ENCODE peak calls at places on chromosomes 1 and 21, in six cellular contexts. One of them, this sample, is unnamed. For H3K9me3, the result is how much of the 10 kb centered on the place peaks cover.

GRCh38 chr1:108962681-108963051 is 618 bp downstream of the CLCC1 start:
- DNase-seq in mammary epithelial cell: peak
- DNase-seq in neural progenitor cell: no peak
- DNase-seq in CD8-positive, alpha-beta T cell: peak
- DNase-seq in esophagus muscularis mucosa: no peak
- DNase-seq in right lobe of liver: no peak
- DNase-seq in this sample: no peak

GRCh38 chr1:200890818-200891773 is 3.6 kb upstream of the INAVA start:
- DNase-seq in mammary epithelial cell: peak
- DNase-seq in neural progenitor cell: peak
- DNase-seq in CD8-positive, alpha-beta T cell: no peak
- DNase-seq in esophagus muscularis mucosa: no peak
- DNase-seq in right lobe of liver: no peak
- DNase-seq in this sample: no peak

GRCh38 chr1:241838831-241839365 is 9.1 kb upstream of the EXO1 start:
- DNase-seq in mammary epithelial cell: no peak
- DNase-seq in neural progenitor cell: no peak
- DNase-seq in CD8-positive, alpha-beta T cell: no peak
- DNase-seq in esophagus muscularis mucosa: no peak
- DNase-seq in right lobe of liver: no peak
- DNase-seq in this sample: no peak

GRCh38 chr1:30315185-30315960 is 408.0 kb downstream of the MATN1 start:
- DNase-seq in mammary epithelial cell: no peak
- DNase-seq in neural progenitor cell: no peak
- DNase-seq in CD8-positive, alpha-beta T cell: no peak
- DNase-seq in esophagus muscularis mucosa: peak
- DNase-seq in right lobe of liver: peak
- DNase-seq in this sample: no peak

GRCh38 chr21:46124926-46125845 is 27.3 kb downstream of the COL6A2 start:
- DNase-seq in mammary epithelial cell: no peak
- DNase-seq in neural progenitor cell: no peak
- DNase-seq in CD8-positive, alpha-beta T cell: no peak
- DNase-seq in esophagus muscularis mucosa: no peak
- DNase-seq in right lobe of liver: peak
- DNase-seq in this sample: peak

GRCh38 chr1:19676438-19676922 is 11.8 kb downstream of the HTR6 start:
- DNase-seq in mammary epithelial cell: peak
- DNase-seq in neural progenitor cell: peak
- DNase-seq in CD8-positive, alpha-beta T cell: peak
- DNase-seq in esophagus muscularis mucosa: peak
- DNase-seq in right lobe of liver: no peak
- DNase-seq in this sample: no peak

GRCh38 chr1:86774305-86775304 is 70.2 kb downstream of the SH3GLB1 start:
- DNase-seq in mammary epithelial cell: peak
- DNase-seq in neural progenitor cell: peak
- DNase-seq in CD8-positive, alpha-beta T cell: no peak
- DNase-seq in esophagus muscularis mucosa: no peak
- DNase-seq in right lobe of liver: peak
- DNase-seq in this sample: no peak

GRCh38 chr1:83515566-83516169 is 483.3 kb downstream of the TTLL7 start:
- DNase-seq in mammary epithelial cell: no peak
- DNase-seq in neural progenitor cell: no peak
- DNase-seq in CD8-positive, alpha-beta T cell: no peak
- DNase-seq in esophagus muscularis mucosa: no peak
- DNase-seq in right lobe of liver: no peak
- DNase-seq in this sample: no peak

GRCh38 chr21:41481191-41481590 is 26.8 kb downstream of the TMPRSS2 start:
- DNase-seq in mammary epithelial cell: no peak
- DNase-seq in neural progenitor cell: no peak
- DNase-seq in CD8-positive, alpha-beta T cell: no peak
- DNase-seq in esophagus muscularis mucosa: no peak
- DNase-seq in right lobe of liver: no peak
- DNase-seq in this sample: no peak

GRCh38 chr1:7485086-7485780 is 285.9 kb upstream of the VAMP3 start:
- DNase-seq in mammary epithelial cell: no peak
- DNase-seq in neural progenitor cell: no peak
- DNase-seq in CD8-positive, alpha-beta T cell: no peak
- DNase-seq in esophagus muscularis mucosa: no peak
- DNase-seq in right lobe of liver: no peak
- DNase-seq in this sample: no peak

GRCh38 chr1:210125143-210125542 is 107.5 kb upstream of the SERTAD4 start:
- DNase-seq in mammary epithelial cell: no peak
- DNase-seq in neural progenitor cell: no peak
- DNase-seq in CD8-positive, alpha-beta T cell: no peak
- DNase-seq in esophagus muscularis mucosa: no peak
- DNase-seq in right lobe of liver: no peak
- DNase-seq in this sample: no peak

GRCh38 chr1:206464456-206464964 is 5.8 kb upstream of the IKBKE start:
- DNase-seq in mammary epithelial cell: peak
- DNase-seq in neural progenitor cell: no peak
- DNase-seq in CD8-positive, alpha-beta T cell: no peak
- DNase-seq in esophagus muscularis mucosa: no peak
- DNase-seq in right lobe of liver: no peak
- DNase-seq in this sample: no peak

GRCh38 chr1:13830616-13831280 is 130.8 kb downstream of the PRDM2 start:
- DNase-seq in mammary epithelial cell: no peak
- DNase-seq in neural progenitor cell: no peak
- DNase-seq in CD8-positive, alpha-beta T cell: no peak
- DNase-seq in esophagus muscularis mucosa: peak
- DNase-seq in right lobe of liver: no peak
- DNase-seq in this sample: no peak

GRCh38 chr1:201637282-201638076 is 98.6 kb downstream of the NAV1 start:
- DNase-seq in mammary epithelial cell: no peak
- DNase-seq in neural progenitor cell: no peak
- DNase-seq in CD8-positive, alpha-beta T cell: no peak
- DNase-seq in esophagus muscularis mucosa: no peak
- DNase-seq in right lobe of liver: no peak
- DNase-seq in this sample: no peak

GRCh38 chr1:159509440-159510222 is 26.2 kb downstream of the OR10J5 start:
- DNase-seq in mammary epithelial cell: no peak
- DNase-seq in neural progenitor cell: no peak
- DNase-seq in CD8-positive, alpha-beta T cell: no peak
- DNase-seq in esophagus muscularis mucosa: no peak
- DNase-seq in right lobe of liver: no peak
- DNase-seq in this sample: no peak

GRCh38 chr1:89489037-89489729 is 35.4 kb upstream of the LRRC8B start:
- DNase-seq in mammary epithelial cell: peak
- DNase-seq in neural progenitor cell: no peak
- DNase-seq in CD8-positive, alpha-beta T cell: no peak
- DNase-seq in esophagus muscularis mucosa: no peak
- DNase-seq in right lobe of liver: no peak
- DNase-seq in this sample: no peak

GRCh38 chr1:81915937-81916336 is 115.2 kb downstream of the ADGRL2 start:
- DNase-seq in mammary epithelial cell: no peak
- DNase-seq in neural progenitor cell: no peak
- DNase-seq in CD8-positive, alpha-beta T cell: no peak
- DNase-seq in esophagus muscularis mucosa: no peak
- DNase-seq in right lobe of liver: no peak
- DNase-seq in this sample: no peak

GRCh38 chr1:211789641-211790464 is 40.7 kb downstream of the LPGAT1 start:
- DNase-seq in mammary epithelial cell: no peak
- DNase-seq in neural progenitor cell: no peak
- DNase-seq in CD8-positive, alpha-beta T cell: no peak
- DNase-seq in esophagus muscularis mucosa: no peak
- DNase-seq in right lobe of liver: no peak
- DNase-seq in this sample: no peak

GRCh38 chr1:165840419-165840818 is 13.0 kb downstream of the UCK2 start:
- DNase-seq in mammary epithelial cell: no peak
- DNase-seq in neural progenitor cell: no peak
- DNase-seq in CD8-positive, alpha-beta T cell: no peak
- DNase-seq in esophagus muscularis mucosa: no peak
- DNase-seq in right lobe of liver: no peak
- DNase-seq in this sample: no peak

GRCh38 chr1:89907669-89908293 is 86.9 kb downstream of the LRRC8D start:
- DNase-seq in mammary epithelial cell: peak
- DNase-seq in neural progenitor cell: no peak
- DNase-seq in CD8-positive, alpha-beta T cell: no peak
- DNase-seq in esophagus muscularis mucosa: no peak
- DNase-seq in right lobe of liver: no peak
- DNase-seq in this sample: no peak

GRCh38 chr1:32179443-32180185 is at the start of gene TXLNA:
- DNase-seq in mammary epithelial cell: peak
- DNase-seq in neural progenitor cell: peak
- DNase-seq in CD8-positive, alpha-beta T cell: peak
- DNase-seq in esophagus muscularis mucosa: peak
- DNase-seq in right lobe of liver: peak
- DNase-seq in this sample: peak

GRCh38 chr21:34844924-34845238 is 176.1 kb downstream of the CLIC6 start:
- DNase-seq in mammary epithelial cell: no peak
- DNase-seq in neural progenitor cell: no peak
- DNase-seq in CD8-positive, alpha-beta T cell: no peak
- DNase-seq in esophagus muscularis mucosa: no peak
- DNase-seq in right lobe of liver: no peak
- DNase-seq in this sample: no peak

DNA sequence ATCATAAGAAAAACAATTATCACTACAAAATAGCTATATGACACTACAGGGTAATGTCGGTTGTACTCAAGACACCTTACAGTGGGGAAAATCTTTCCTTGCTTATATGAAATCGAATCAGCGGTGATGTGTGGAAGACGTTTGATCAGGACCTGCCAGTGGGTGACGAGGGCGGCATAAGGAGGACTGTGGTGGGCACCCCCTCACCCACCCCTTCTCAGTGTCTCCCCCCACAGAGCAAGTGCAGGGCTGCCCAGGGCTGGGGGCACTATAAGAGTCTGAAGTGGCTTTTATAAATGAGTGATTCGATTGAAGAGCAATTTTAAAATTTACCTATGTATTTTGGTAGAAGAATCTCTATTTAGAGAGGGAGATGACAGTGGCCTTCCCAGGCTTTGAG is 35.8 kb downstream of the CRYAA start:
- DNase-seq in mammary epithelial cell: no peak
- DNase-seq in neural progenitor cell: no peak
- DNase-seq in CD8-positive, alpha-beta T cell: no peak
- DNase-seq in esophagus muscularis mucosa: no peak
- DNase-seq in right lobe of liver: peak
- DNase-seq in this sample: no peak
- H3K9me3 ChIP-seq in mammary epithelial cell: under half
- H3K9me3 ChIP-seq in neural progenitor cell: under half
- H3K9me3 ChIP-seq in CD8-positive, alpha-beta T cell: under half
- H3K9me3 ChIP-seq in esophagus muscularis mucosa: under half
- H3K9me3 ChIP-seq in right lobe of liver: under half
- H3K9me3 ChIP-seq in this sample: under half

GRCh38 chr1:248757784-248758195 is 2.2 kb upstream of the LYPD8 start:
- DNase-seq in mammary epithelial cell: no peak
- DNase-seq in neural progenitor cell: no peak
- DNase-seq in CD8-positive, alpha-beta T cell: no peak
- DNase-seq in esophagus muscularis mucosa: peak
- DNase-seq in right lobe of liver: no peak
- DNase-seq in this sample: no peak
- H3K9me3 ChIP-seq in mammary epithelial cell: under half
- H3K9me3 ChIP-seq in neural progenitor cell: under half
- H3K9me3 ChIP-seq in CD8-positive, alpha-beta T cell: under half
- H3K9me3 ChIP-seq in esophagus muscularis mucosa: under half
- H3K9me3 ChIP-seq in right lobe of liver: under half
- H3K9me3 ChIP-seq in this sample: under half

GRCh38 chr21:44406953-44407352 is 48.4 kb upstream of the LRRC3 start:
- DNase-seq in mammary epithelial cell: no peak
- DNase-seq in neural progenitor cell: no peak
- DNase-seq in CD8-positive, alpha-beta T cell: no peak
- DNase-seq in esophagus muscularis mucosa: no peak
- DNase-seq in right lobe of liver: no peak
- DNase-seq in this sample: no peak

GRCh38 chr21:44403106-44404020 is 49.9 kb downstream of the TRPM2 start:
- DNase-seq in mammary epithelial cell: no peak
- DNase-seq in neural progenitor cell: no peak
- DNase-seq in CD8-positive, alpha-beta T cell: no peak
- DNase-seq in esophagus muscularis mucosa: no peak
- DNase-seq in right lobe of liver: no peak
- DNase-seq in this sample: no peak

GRCh38 chr21:44405948-44406872 is 49.1 kb upstream of the LRRC3 start:
- DNase-seq in mammary epithelial cell: no peak
- DNase-seq in neural progenitor cell: peak
- DNase-seq in CD8-positive, alpha-beta T cell: no peak
- DNase-seq in esophagus muscularis mucosa: no peak
- DNase-seq in right lobe of liver: no peak
- DNase-seq in this sample: no peak

GRCh38 chr21:44407493-44407892 is 47.8 kb upstream of the LRRC3 start:
- DNase-seq in mammary epithelial cell: no peak
- DNase-seq in neural progenitor cell: peak
- DNase-seq in CD8-positive, alpha-beta T cell: no peak
- DNase-seq in esophagus muscularis mucosa: no peak
- DNase-seq in right lobe of liver: no peak
- DNase-seq in this sample: no peak

DNA sequence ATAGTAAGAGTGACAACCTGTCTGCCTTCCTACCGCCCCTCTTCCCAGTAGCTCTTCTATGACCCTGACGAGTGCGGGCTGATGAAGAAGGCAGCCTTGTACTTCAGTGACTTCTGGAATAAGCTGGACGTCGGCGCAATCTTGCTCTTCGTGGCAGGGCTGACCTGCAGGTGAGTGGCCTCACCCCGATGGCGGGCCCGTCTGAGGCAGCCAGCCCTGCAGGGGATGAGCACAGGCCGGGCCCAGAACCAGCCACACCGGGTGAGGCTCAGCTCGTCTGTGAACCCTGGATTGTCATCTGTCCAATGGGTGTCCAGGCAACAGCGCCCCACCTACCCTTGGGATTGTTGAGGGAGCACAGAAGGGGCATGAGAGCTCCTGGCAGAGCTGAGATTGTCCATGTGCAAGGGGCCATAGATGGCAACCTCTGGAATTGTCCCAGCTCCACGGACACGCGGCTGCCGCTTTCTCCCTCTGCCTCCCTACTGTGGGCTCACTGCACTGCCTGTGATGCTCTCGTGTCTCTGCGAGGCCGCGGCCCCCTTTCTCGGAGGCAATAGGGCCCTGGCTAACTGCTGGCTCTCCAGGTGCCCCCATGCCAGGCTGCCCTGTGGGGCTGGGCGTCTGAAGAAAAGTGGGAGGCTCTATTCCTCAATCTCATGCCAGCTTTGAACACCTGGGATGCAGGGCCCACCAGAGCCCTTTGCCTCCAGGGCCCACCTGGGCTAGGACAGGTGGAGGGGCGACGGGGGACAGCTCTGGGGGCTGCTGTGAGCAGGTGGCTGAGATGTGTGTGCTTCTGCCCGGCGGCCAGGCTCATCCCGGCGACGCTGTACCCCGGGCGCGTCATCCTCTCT is 50.0 kb upstream of the LRRC3 start:
- DNase-seq in mammary epithelial cell: no peak
- DNase-seq in neural progenitor cell: peak
- DNase-seq in CD8-positive, alpha-beta T cell: no peak
- DNase-seq in esophagus muscularis mucosa: no peak
- DNase-seq in right lobe of liver: no peak
- DNase-seq in this sample: no peak
- H3K9me3 ChIP-seq in mammary epithelial cell: under half
- H3K9me3 ChIP-seq in neural progenitor cell: under half
- H3K9me3 ChIP-seq in CD8-positive, alpha-beta T cell: under half
- H3K9me3 ChIP-seq in esophagus muscularis mucosa: under half
- H3K9me3 ChIP-seq in right lobe of liver: under half
- H3K9me3 ChIP-seq in this sample: under half

DNA sequence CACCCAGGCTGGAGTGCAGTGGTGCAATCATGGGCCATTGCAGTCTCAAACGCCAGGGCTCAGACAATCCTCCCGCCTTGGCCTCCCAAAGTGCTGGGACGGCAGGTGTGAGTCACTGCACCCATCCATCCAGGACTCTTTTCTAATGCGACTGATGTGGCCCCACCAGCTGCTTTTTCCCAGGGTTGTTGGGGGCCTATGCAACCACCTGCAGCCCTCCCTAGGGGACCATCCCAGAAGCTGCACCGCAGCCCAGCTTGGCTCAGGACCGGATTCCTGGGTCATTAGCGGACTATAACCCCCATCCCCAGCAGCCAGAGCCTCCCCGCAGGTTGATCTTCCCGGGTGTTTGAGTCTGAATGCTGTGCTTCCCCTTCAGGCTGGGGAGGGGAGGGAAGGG is 108.8 kb upstream of the ACTRT2 start:
- DNase-seq in mammary epithelial cell: no peak
- DNase-seq in neural progenitor cell: no peak
- DNase-seq in CD8-positive, alpha-beta T cell: no peak
- DNase-seq in esophagus muscularis mucosa: no peak
- DNase-seq in right lobe of liver: no peak
- DNase-seq in this sample: no peak
- H3K9me3 ChIP-seq in mammary epithelial cell: half or more
- H3K9me3 ChIP-seq in neural progenitor cell: under half
- H3K9me3 ChIP-seq in CD8-positive, alpha-beta T cell: under half
- H3K9me3 ChIP-seq in esophagus muscularis mucosa: under half
- H3K9me3 ChIP-seq in right lobe of liver: under half
- H3K9me3 ChIP-seq in this sample: under half

This sample was measured in T-helper 17 cell.